ENCODE peak calls at places on chromosomes 16 and 17, in four cellular contexts. One of them, this sample, is unnamed.

GRCh38 chr16:31409433-31409832 is 16.3 kb downstream of the ITGAD start:
- DNase-seq in WTC11: no peak
- DNase-seq in K562: no peak
- DNase-seq in GM12878: no peak
- DNase-seq in this sample: no peak

GRCh38 chr16:87740441-87740840 is 25.3 kb downstream of the KLHDC4 start:
- DNase-seq in WTC11: no peak
- DNase-seq in K562: no peak
- DNase-seq in GM12878: no peak
- DNase-seq in this sample: no peak

GRCh38 chr17:73423806-73424205 is 112.0 kb upstream of the CDC42EP4 start:
- DNase-seq in WTC11: no peak
- DNase-seq in K562: no peak
- DNase-seq in GM12878: no peak
- DNase-seq in this sample: no peak

GRCh38 chr17:78996781-78997201 is 12.8 kb downstream of the CANT1 start:
- DNase-seq in WTC11: no peak
- DNase-seq in K562: no peak
- DNase-seq in GM12878: no peak
- DNase-seq in this sample: no peak

GRCh38 chr16:30619643-30620042 is 9.5 kb upstream of the ZNF689 start:
- DNase-seq in WTC11: no peak
- DNase-seq in K562: no peak
- DNase-seq in GM12878: no peak
- DNase-seq in this sample: no peak

GRCh38 chr16:89014611-89015230 is 37.7 kb upstream of the CBFA2T3 start:
- DNase-seq in WTC11: no peak
- DNase-seq in K562: no peak
- DNase-seq in GM12878: no peak
- DNase-seq in this sample: no peak

GRCh38 chr17:42459256-42459982 is 741 bp downstream of the ATP6V0A1 start:
- DNase-seq in WTC11: peak
- DNase-seq in K562: peak
- DNase-seq in GM12878: no peak
- DNase-seq in this sample: peak

GRCh38 chr17:76687278-76688164 is 23.2 kb downstream of the MXRA7 start:
- DNase-seq in WTC11: no peak
- DNase-seq in K562: no peak
- DNase-seq in GM12878: no peak
- DNase-seq in this sample: no peak

GRCh38 chr16:72937360-72937759 is 110.6 kb downstream of the ZFHX3 start:
- DNase-seq in WTC11: no peak
- DNase-seq in K562: no peak
- DNase-seq in GM12878: no peak
- DNase-seq in this sample: no peak
- TF ChIP-seq USF2 in WTC11: no peak
- TF ChIP-seq USF2 in K562: no peak
- TF ChIP-seq USF2 in GM12878: no peak
- TF ChIP-seq USF2 in this sample: no peak

GRCh38 chr16:85525464-85526117 is 87.5 kb upstream of the GSE1 start:
- DNase-seq in WTC11: no peak
- DNase-seq in K562: no peak
- DNase-seq in GM12878: no peak
- DNase-seq in this sample: no peak
- TF ChIP-seq USF1 in WTC11: no peak
- TF ChIP-seq USF1 in K562: no peak
- TF ChIP-seq USF1 in GM12878: no peak
- TF ChIP-seq USF1 in this sample: no peak

GRCh38 chr17:43832976-43833829 is at the start of gene MPP3:
- DNase-seq in WTC11: peak
- DNase-seq in K562: peak
- DNase-seq in GM12878: no peak
- DNase-seq in this sample: peak
- TF ChIP-seq USF2 in WTC11: no peak
- TF ChIP-seq USF2 in K562: no peak
- TF ChIP-seq USF2 in GM12878: no peak
- TF ChIP-seq USF2 in this sample: no peak

DNA sequence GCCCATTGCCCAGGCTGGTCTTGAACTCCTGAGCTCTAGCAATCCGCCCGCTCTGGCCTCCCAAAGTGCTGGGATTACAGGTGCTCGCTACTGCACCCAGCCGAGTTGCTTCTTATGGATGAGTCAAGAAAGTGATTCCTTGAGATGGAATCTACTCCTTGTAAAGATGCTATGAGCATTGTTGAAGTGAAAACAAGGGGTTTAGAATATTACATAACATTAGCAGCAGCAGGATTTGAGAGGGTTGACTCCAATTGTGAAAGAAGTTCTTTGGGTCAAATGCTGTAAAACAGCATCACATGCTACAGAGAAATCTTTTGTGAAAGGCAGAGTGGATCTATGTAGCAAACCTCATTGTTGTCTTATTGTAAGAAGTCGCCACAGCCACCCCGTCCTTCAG is 72.7 kb downstream of the NT5M start:
- DNase-seq in WTC11: no peak
- DNase-seq in K562: no peak
- DNase-seq in GM12878: no peak
- DNase-seq in this sample: no peak
- TF ChIP-seq USF1 in WTC11: no peak
- TF ChIP-seq USF1 in K562: no peak
- TF ChIP-seq USF1 in GM12878: no peak
- TF ChIP-seq USF1 in this sample: no peak

GRCh38 chr16:75446416-75446815 is 13.1 kb upstream of the CFDP1 start:
- DNase-seq in WTC11: no peak
- DNase-seq in K562: no peak
- DNase-seq in GM12878: no peak
- DNase-seq in this sample: no peak

GRCh38 chr16:75443301-75443700 is 10.0 kb upstream of the CFDP1 start:
- DNase-seq in WTC11: no peak
- DNase-seq in K562: no peak
- DNase-seq in GM12878: no peak
- DNase-seq in this sample: peak

GRCh38 chr16:75445298-75445697 is 12.0 kb upstream of the CFDP1 start:
- DNase-seq in WTC11: no peak
- DNase-seq in K562: no peak
- DNase-seq in GM12878: no peak
- DNase-seq in this sample: no peak
- TF ChIP-seq USF2 in WTC11: no peak
- TF ChIP-seq USF2 in K562: no peak
- TF ChIP-seq USF2 in GM12878: no peak
- TF ChIP-seq USF2 in this sample: no peak

GRCh38 chr16:52976539-52977167 is 76.0 kb downstream of the CHD9NB start:
- DNase-seq in WTC11: no peak
- DNase-seq in K562: no peak
- DNase-seq in GM12878: no peak
- DNase-seq in this sample: peak
- TF ChIP-seq USF1 in WTC11: no peak
- TF ChIP-seq USF1 in K562: no peak
- TF ChIP-seq USF1 in GM12878: no peak
- TF ChIP-seq USF1 in this sample: no peak